ENCODE peak calls at places on chromosome 22, in eight cellular contexts. One of them, this sample, is unnamed. For H3K36me3, the result is how much of the 10 kb centered on the place peaks cover.

GRCh38 chr22:37804502-37804885 is 3.2 kb upstream of the GCAT start:
- DNase-seq in K562: no peak
- DNase-seq in astrocyte: no peak
- DNase-seq in PC-3: no peak
- DNase-seq in HepG2: no peak
- DNase-seq in GM12878: no peak
- DNase-seq in GM23248: peak
- DNase-seq in mammary epithelial cell: no peak
- DNase-seq in this sample: peak

GRCh38 chr22:46078241-46079092 is 71.9 kb upstream of the PPARA start:
- DNase-seq in astrocyte: peak
- DNase-seq in GM23248: peak
- DNase-seq in mammary epithelial cell: peak
- DNase-seq in HepG2: no peak
- DNase-seq in GM12878: no peak
- DNase-seq in K562: no peak
- DNase-seq in PC-3: peak
- DNase-seq in this sample: no peak

GRCh38 chr22:36733271-36733670 is 29.7 kb upstream of the CACNG2 start:
- DNase-seq in K562: no peak
- DNase-seq in GM23248: no peak
- DNase-seq in PC-3: no peak
- DNase-seq in mammary epithelial cell: no peak
- DNase-seq in astrocyte: no peak
- DNase-seq in GM12878: no peak
- DNase-seq in HepG2: no peak
- DNase-seq in this sample: no peak

GRCh38 chr22:20259336-20259705 is 8.8 kb downstream of the RTN4R start:
- DNase-seq in GM12878: no peak
- DNase-seq in PC-3: no peak
- DNase-seq in K562: peak
- DNase-seq in HepG2: no peak
- DNase-seq in mammary epithelial cell: no peak
- DNase-seq in GM23248: no peak
- DNase-seq in astrocyte: no peak
- DNase-seq in this sample: no peak

GRCh38 chr22:44627521-44628139 is 74.4 kb upstream of the PRR5 start:
- DNase-seq in GM12878: no peak
- DNase-seq in mammary epithelial cell: no peak
- DNase-seq in HepG2: no peak
- DNase-seq in astrocyte: no peak
- DNase-seq in K562: no peak
- DNase-seq in PC-3: no peak
- DNase-seq in GM23248: no peak
- DNase-seq in this sample: no peak

GRCh38 chr22:19004471-19004870 is 68.4 kb upstream of the PRODH start:
- DNase-seq in K562: no peak
- DNase-seq in PC-3: no peak
- DNase-seq in mammary epithelial cell: no peak
- DNase-seq in GM23248: no peak
- DNase-seq in astrocyte: no peak
- DNase-seq in HepG2: no peak
- DNase-seq in GM12878: no peak
- DNase-seq in this sample: no peak

GRCh38 chr22:36770946-36771340 is 5.0 kb downstream of the IFT27 start:
- DNase-seq in PC-3: no peak
- DNase-seq in K562: no peak
- DNase-seq in GM23248: no peak
- DNase-seq in mammary epithelial cell: no peak
- DNase-seq in GM12878: no peak
- DNase-seq in HepG2: no peak
- DNase-seq in astrocyte: no peak
- DNase-seq in this sample: no peak

GRCh38 chr22:37182101-37182948 is 5.7 kb downstream of the C1QTNF6 start:
- DNase-seq in GM12878: no peak
- DNase-seq in astrocyte: no peak
- DNase-seq in K562: peak
- DNase-seq in HepG2: no peak
- DNase-seq in mammary epithelial cell: no peak
- DNase-seq in GM23248: no peak
- DNase-seq in PC-3: no peak
- DNase-seq in this sample: no peak

GRCh38 chr22:49404020-49404419 is 423.7 kb downstream of the BRD1 start:
- DNase-seq in K562: no peak
- DNase-seq in astrocyte: no peak
- DNase-seq in GM12878: no peak
- DNase-seq in PC-3: no peak
- DNase-seq in HepG2: no peak
- DNase-seq in GM23248: no peak
- DNase-seq in mammary epithelial cell: no peak
- DNase-seq in this sample: no peak

GRCh38 chr22:47622541-47622940 is 860.1 kb downstream of the TBC1D22A start:
- DNase-seq in PC-3: no peak
- DNase-seq in GM12878: no peak
- DNase-seq in HepG2: no peak
- DNase-seq in GM23248: no peak
- DNase-seq in astrocyte: no peak
- DNase-seq in mammary epithelial cell: no peak
- DNase-seq in K562: no peak
- DNase-seq in this sample: no peak

GRCh38 chr22:42962295-42963230 is 52.4 kb downstream of the PACSIN2 start:
- DNase-seq in GM23248: peak
- DNase-seq in K562: no peak
- DNase-seq in mammary epithelial cell: peak
- DNase-seq in astrocyte: no peak
- DNase-seq in HepG2: no peak
- DNase-seq in GM12878: no peak
- DNase-seq in PC-3: no peak
- DNase-seq in this sample: peak

GRCh38 chr22:39135092-39135896 is 17.2 kb downstream of the CBX7 start:
- DNase-seq in PC-3: peak
- DNase-seq in GM23248: peak
- DNase-seq in HepG2: peak
- DNase-seq in GM12878: no peak
- DNase-seq in astrocyte: no peak
- DNase-seq in mammary epithelial cell: peak
- DNase-seq in K562: peak
- DNase-seq in this sample: peak

GRCh38 chr22:44522526-44523170 is 24.6 kb upstream of the RTL6 start:
- DNase-seq in mammary epithelial cell: no peak
- DNase-seq in PC-3: no peak
- DNase-seq in HepG2: no peak
- DNase-seq in K562: no peak
- DNase-seq in GM12878: no peak
- DNase-seq in GM23248: no peak
- DNase-seq in astrocyte: no peak
- DNase-seq in this sample: no peak

GRCh38 chr22:45329536-45329936 is 19.8 kb downstream of the FAM118A start:
- DNase-seq in mammary epithelial cell: no peak
- DNase-seq in GM12878: no peak
- DNase-seq in astrocyte: no peak
- DNase-seq in PC-3: no peak
- DNase-seq in K562: no peak
- DNase-seq in HepG2: no peak
- DNase-seq in GM23248: no peak
- DNase-seq in this sample: no peak

GRCh38 chr22:38973289-38974169 is 8.6 kb upstream of the APOBEC3B start:
- DNase-seq in mammary epithelial cell: no peak
- DNase-seq in astrocyte: peak
- DNase-seq in HepG2: peak
- DNase-seq in GM23248: peak
- DNase-seq in PC-3: peak
- DNase-seq in K562: peak
- DNase-seq in GM12878: no peak
- DNase-seq in this sample: peak

GRCh38 chr22:45064313-45065268 is 54.8 kb upstream of the PHF21B start:
- DNase-seq in astrocyte: peak
- DNase-seq in GM12878: peak
- DNase-seq in HepG2: no peak
- DNase-seq in mammary epithelial cell: peak
- DNase-seq in GM23248: peak
- DNase-seq in PC-3: peak
- DNase-seq in K562: peak
- DNase-seq in this sample: no peak

GRCh38 chr22:38462960-38463784 is 4.7 kb upstream of the KDELR3 start:
- DNase-seq in PC-3: no peak
- DNase-seq in K562: peak
- DNase-seq in astrocyte: no peak
- DNase-seq in mammary epithelial cell: no peak
- DNase-seq in HepG2: peak
- DNase-seq in GM12878: no peak
- DNase-seq in GM23248: no peak
- DNase-seq in this sample: peak

GRCh38 chr22:46111645-46112306 is 38.5 kb upstream of the PPARA start:
- DNase-seq in GM23248: peak
- DNase-seq in astrocyte: no peak
- DNase-seq in HepG2: no peak
- DNase-seq in PC-3: no peak
- DNase-seq in GM12878: no peak
- DNase-seq in K562: no peak
- DNase-seq in mammary epithelial cell: no peak
- DNase-seq in this sample: no peak

GRCh38 chr22:35630387-35630793 is 13.3 kb upstream of the MB start:
- DNase-seq in astrocyte: peak
- DNase-seq in GM12878: no peak
- DNase-seq in mammary epithelial cell: peak
- DNase-seq in PC-3: peak
- DNase-seq in GM23248: peak
- DNase-seq in HepG2: no peak
- DNase-seq in K562: no peak
- DNase-seq in this sample: no peak

GRCh38 chr22:32828150-32828549 is 26.6 kb downstream of the TIMP3 start:
- DNase-seq in mammary epithelial cell: no peak
- DNase-seq in GM23248: no peak
- DNase-seq in astrocyte: no peak
- DNase-seq in PC-3: no peak
- DNase-seq in HepG2: no peak
- DNase-seq in GM12878: no peak
- DNase-seq in K562: no peak
- DNase-seq in this sample: no peak
- H3K27ac ChIP-seq in mammary epithelial cell: no peak
- H3K27ac ChIP-seq in GM23248: peak
- H3K27ac ChIP-seq in astrocyte: no peak
- H3K27ac ChIP-seq in PC-3: no peak
- H3K27ac ChIP-seq in HepG2: no peak
- H3K27ac ChIP-seq in GM12878: no peak
- H3K27ac ChIP-seq in K562: no peak
- H3K27ac ChIP-seq in this sample: no peak

GRCh38 chr22:40421082-40421350 is 50.6 kb downstream of the SGSM3 start:
- DNase-seq in mammary epithelial cell: no peak
- DNase-seq in K562: no peak
- DNase-seq in PC-3: no peak
- DNase-seq in GM23248: no peak
- DNase-seq in HepG2: no peak
- DNase-seq in GM12878: no peak
- DNase-seq in astrocyte: no peak
- DNase-seq in this sample: no peak

GRCh38 chr22:40420341-40421081 is 50.1 kb downstream of the SGSM3 start:
- DNase-seq in astrocyte: no peak
- DNase-seq in HepG2: no peak
- DNase-seq in GM12878: no peak
- DNase-seq in K562: no peak
- DNase-seq in PC-3: no peak
- DNase-seq in GM23248: no peak
- DNase-seq in mammary epithelial cell: no peak
- DNase-seq in this sample: no peak

GRCh38 chr22:40418366-40419201 is 48.2 kb downstream of the SGSM3 start:
- DNase-seq in HepG2: no peak
- DNase-seq in GM23248: no peak
- DNase-seq in mammary epithelial cell: no peak
- DNase-seq in PC-3: no peak
- DNase-seq in astrocyte: no peak
- DNase-seq in GM12878: no peak
- DNase-seq in K562: no peak
- DNase-seq in this sample: no peak

GRCh38 chr22:40417881-40418280 is 47.5 kb downstream of the SGSM3 start:
- DNase-seq in HepG2: no peak
- DNase-seq in PC-3: no peak
- DNase-seq in K562: no peak
- DNase-seq in GM12878: no peak
- DNase-seq in mammary epithelial cell: no peak
- DNase-seq in astrocyte: no peak
- DNase-seq in GM23248: no peak
- DNase-seq in this sample: no peak

DNA sequence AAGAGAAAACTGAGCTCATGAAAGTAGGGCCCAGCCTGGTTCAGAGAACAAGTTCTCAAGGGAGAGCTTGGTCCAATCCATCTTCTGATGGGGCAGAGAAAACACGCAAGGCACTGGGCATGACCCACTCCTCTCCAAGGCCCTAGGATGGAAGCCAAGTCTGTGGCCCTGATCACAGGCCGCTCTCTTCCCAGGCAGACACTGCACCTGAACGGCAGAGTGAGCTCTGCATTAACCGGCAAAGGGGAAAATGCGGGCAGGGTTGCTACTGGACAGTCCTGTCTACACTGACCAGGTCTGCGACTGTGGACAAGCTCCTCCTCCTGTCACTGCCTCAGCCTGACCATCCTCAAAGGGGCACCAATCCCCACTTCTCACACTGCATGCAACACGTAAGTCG is 49.3 kb downstream of the SGSM3 start:
- DNase-seq in GM23248: no peak
- DNase-seq in PC-3: no peak
- DNase-seq in HepG2: no peak
- DNase-seq in K562: no peak
- DNase-seq in mammary epithelial cell: no peak
- DNase-seq in astrocyte: no peak
- DNase-seq in GM12878: no peak
- DNase-seq in this sample: no peak
- H3K36me3 ChIP-seq in GM23248: under half
- H3K36me3 ChIP-seq in PC-3: under half
- H3K36me3 ChIP-seq in HepG2: under half
- H3K36me3 ChIP-seq in K562: under half
- H3K36me3 ChIP-seq in mammary epithelial cell: under half
- H3K36me3 ChIP-seq in astrocyte: under half
- H3K36me3 ChIP-seq in GM12878: under half
- H3K36me3 ChIP-seq in this sample: under half

DNA sequence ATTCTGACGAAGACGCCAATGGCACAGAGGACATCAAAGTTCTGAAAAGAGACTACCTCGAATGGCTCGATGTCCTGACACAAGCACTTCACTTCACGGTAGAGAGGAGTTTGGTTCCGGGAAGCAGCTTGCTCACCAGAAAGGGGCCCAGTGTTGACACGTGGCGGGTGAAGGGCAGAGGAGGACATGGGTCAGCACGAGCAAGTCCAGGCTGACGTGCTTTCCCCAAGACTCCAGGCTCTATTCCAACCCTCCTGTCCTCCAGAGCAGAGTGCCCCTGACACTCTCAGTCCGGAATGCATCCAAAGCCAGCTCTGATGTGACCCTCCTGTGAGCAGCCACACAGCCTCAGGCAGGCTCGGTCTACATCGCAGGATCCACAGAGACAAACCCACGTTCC is 77.5 kb upstream of the BID start:
- DNase-seq in PC-3: no peak
- DNase-seq in GM23248: no peak
- DNase-seq in HepG2: no peak
- DNase-seq in astrocyte: no peak
- DNase-seq in GM12878: no peak
- DNase-seq in mammary epithelial cell: no peak
- DNase-seq in K562: no peak
- DNase-seq in this sample: no peak
- TF ChIP-seq EZH2 in PC-3: no peak
- TF ChIP-seq EZH2 in GM23248: no peak
- TF ChIP-seq EZH2 in HepG2: no peak
- TF ChIP-seq EZH2 in astrocyte: no peak
- TF ChIP-seq EZH2 in GM12878: no peak
- TF ChIP-seq EZH2 in mammary epithelial cell: no peak
- TF ChIP-seq EZH2 in K562: no peak
- TF ChIP-seq EZH2 in this sample: no peak

GRCh38 chr22:26734339-26735018 is 77.1 kb downstream of the MIAT start:
- DNase-seq in mammary epithelial cell: no peak
- DNase-seq in K562: no peak
- DNase-seq in GM12878: no peak
- DNase-seq in HepG2: no peak
- DNase-seq in astrocyte: peak
- DNase-seq in GM23248: no peak
- DNase-seq in PC-3: no peak
- DNase-seq in this sample: no peak
- H3K27ac ChIP-seq in mammary epithelial cell: no peak
- H3K27ac ChIP-seq in K562: no peak
- H3K27ac ChIP-seq in GM12878: no peak
- H3K27ac ChIP-seq in HepG2: no peak
- H3K27ac ChIP-seq in astrocyte: no peak
- H3K27ac ChIP-seq in GM23248: no peak
- H3K27ac ChIP-seq in PC-3: no peak
- H3K27ac ChIP-seq in this sample: no peak

This sample was measured in hepatocyte.